ENCODE peak calls at places on chromosomes 11 and 22, in ten cellular contexts. R is D721Med, C is endodermal cell, M is B cell, O is Peyer's patch, A is GM12865, N is cardiac fibroblast, G is IMR-90, Q is tibial artery, P is lower leg skin. T is an unnamed sample.

GRCh38 chr11:101916422-101916821 is at the start of gene ANGPTL5:
- DNase-seq in Q (no peak), G (no peak), O (no peak), P (no peak), R (no peak), C (no peak), N (no peak), A (no peak), M (no peak), T (no peak)

GRCh38 chr11:37946155-37946766 is 1348.2 kb upstream of the RAG2 start:
- DNase-seq in M (no peak), N (peak; percentile 72), O (no peak), G (peak; percentile 27), A (peak; percentile 40), R (no peak), Q (no peak), P (no peak), C (peak; percentile 84), T (peak; percentile 19)

GRCh38 chr11:110479445-110480101 is 49.8 kb downstream of the FDX1 start:
- DNase-seq in P (no peak), Q (no peak), M (no peak), A (peak; percentile 16), O (no peak), N (peak; percentile 53), C (no peak), R (no peak), G (peak; percentile 77), T (no peak)

GRCh38 chr11:121104223-121104831 is 3.3 kb downstream of the TECTA start:
- DNase-seq in O (no peak), R (no peak), M (no peak), Q (peak; percentile 64), N (no peak), G (no peak), A (peak; percentile 17), P (no peak), C (peak; percentile 77), T (no peak)

GRCh38 chr11:86193297-86194095 is 51.1 kb upstream of the EED start:
- DNase-seq in Q (no peak), G (peak; percentile 80), A (peak; percentile 85), R (no peak), C (peak; percentile 91), M (peak; percentile 75), P (no peak), O (peak; percentile 52), N (peak; percentile 96), T (peak; percentile 70)

GRCh38 chr11:9565822-9566560 is 7.5 kb upstream of the WEE1 start:
- DNase-seq in G (peak; percentile 100), O (no peak), R (no peak), Q (peak; percentile 78), A (peak; percentile 90), M (no peak), P (no peak), N (peak; percentile 100), C (peak; percentile 88), T (peak; percentile 100)

GRCh38 chr11:102761646-102762238 is 18.7 kb downstream of the MMP10 start:
- DNase-seq in A (no peak), Q (no peak), C (no peak), O (no peak), N (peak; percentile 32), R (no peak), G (no peak), M (no peak), P (no peak), T (peak; percentile 8)

GRCh38 chr22:30252411-30253204 is 6.0 kb upstream of the LIF start:
- DNase-seq in Q (no peak), O (no peak), M (no peak), N (no peak), P (peak; percentile 86), C (peak; percentile 66), R (no peak), A (no peak), G (no peak), T (no peak)

GRCh38 chr11:77517753-77518152 is 43.9 kb upstream of the PAK1 start:
- DNase-seq in M (no peak), G (no peak), A (no peak), C (no peak), P (no peak), Q (no peak), N (no peak), R (no peak), O (no peak), T (no peak)

GRCh38 chr11:77519847-77520246 is 46.0 kb upstream of the PAK1 start:
- DNase-seq in M (no peak), R (no peak), O (no peak), Q (no peak), N (no peak), G (no peak), C (no peak), A (no peak), P (no peak), T (no peak)

GRCh38 chr11:77515483-77515882 is 41.6 kb upstream of the PAK1 start:
- DNase-seq in C (no peak), O (no peak), Q (no peak), A (no peak), N (no peak), M (no peak), G (no peak), R (no peak), P (no peak), T (no peak)

GRCh38 chr11:77517226-77517625 is 43.3 kb upstream of the PAK1 start:
- DNase-seq in O (no peak), R (no peak), M (no peak), G (no peak), C (no peak), Q (no peak), N (no peak), P (no peak), A (no peak), T (no peak)

DNA sequence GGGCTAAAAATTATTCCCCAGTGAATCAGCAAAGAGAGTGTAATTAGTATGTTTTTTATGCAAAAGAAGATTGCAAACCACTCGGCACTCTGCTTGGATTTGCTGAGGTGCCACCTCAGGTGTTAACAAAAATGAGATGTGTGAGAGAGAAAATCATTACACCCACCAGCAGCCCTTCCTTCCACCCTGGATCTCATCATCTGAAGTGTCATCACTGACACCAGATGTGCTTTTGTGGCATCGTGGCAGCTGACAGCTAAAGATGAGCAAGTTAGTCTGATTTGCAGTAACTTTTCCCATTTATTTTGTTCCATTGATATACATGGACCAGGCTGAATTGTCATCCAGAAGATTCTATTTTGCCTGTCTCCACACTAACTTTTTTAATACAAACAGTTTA is 44.6 kb upstream of the PAK1 start:
- DNase-seq in M (no peak), N (no peak), C (no peak), A (no peak), Q (no peak), O (no peak), P (no peak), R (no peak), G (no peak), T (no peak)
- TF ChIP-seq CTCF in M (no peak), N (no peak), C (no peak), A (no peak), Q (no peak), O (no peak), P (no peak), R (no peak), G (no peak), T (no peak)

DNA sequence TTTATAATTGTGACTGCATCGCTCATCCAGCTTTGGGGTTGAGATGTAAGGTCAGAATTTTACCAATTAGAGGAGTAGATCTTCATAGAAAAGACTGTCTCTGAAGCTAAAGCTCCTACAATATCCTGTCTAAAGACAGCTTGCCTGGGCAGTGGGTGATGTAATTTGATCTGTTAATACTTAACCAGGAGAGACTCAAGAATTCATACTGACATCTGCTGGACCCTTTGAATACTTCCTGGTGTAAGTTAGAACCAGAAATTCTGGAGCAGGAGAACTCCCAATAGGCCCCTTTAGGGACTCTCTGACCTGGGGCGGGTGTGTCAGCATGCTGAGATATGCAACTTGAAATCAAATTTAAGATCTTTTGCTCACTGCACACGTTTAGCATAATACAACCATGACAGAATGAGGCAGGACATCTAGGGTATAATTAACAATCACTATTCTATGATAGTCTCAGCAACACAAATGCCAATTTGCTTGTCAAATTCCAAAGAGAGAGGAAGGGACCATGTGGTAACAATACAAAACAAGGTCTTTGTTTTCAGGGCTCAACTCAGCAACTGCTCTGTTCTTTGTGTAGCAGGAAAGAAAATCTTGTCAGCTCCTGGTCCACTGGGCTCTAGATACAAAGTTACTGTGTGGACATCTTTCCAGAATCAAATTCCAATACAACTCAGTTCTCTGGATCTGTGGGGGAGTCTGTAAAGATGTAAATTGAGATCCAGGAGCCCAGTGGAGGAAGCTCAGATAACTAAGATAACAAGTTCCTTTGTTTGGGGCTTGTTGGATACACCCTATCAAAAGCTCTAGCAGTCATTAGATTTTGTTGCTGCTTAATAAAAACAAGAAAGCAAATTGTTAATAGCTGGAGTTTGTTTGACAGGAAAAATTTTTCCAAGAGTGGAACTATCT is 144.0 kb downstream of the INSC start:
- DNase-seq in P (no peak), Q (no peak), N (peak; percentile 32), R (no peak), M (no peak), A (no peak), C (no peak), G (peak; percentile 34), O (no peak), T (no peak)
- TF ChIP-seq CTCF in P (no peak), Q (no peak), N (no peak), R (peak; percentile 39), M (no peak), A (no peak), C (peak; percentile 33), G (peak; percentile 13), O (peak; percentile 29), T (no peak)

GRCh38 chr11:96337541-96338530 is 5.2 kb downstream of the MAML2 start:
- DNase-seq in M (peak; percentile 54), G (peak; percentile 60), C (no peak), A (peak; percentile 65), P (no peak), N (peak; percentile 70), Q (no peak), O (peak; percentile 62), R (no peak), T (no peak)

GRCh38 chr11:96341237-96342130 is 1.5 kb downstream of the MAML2 start:
- DNase-seq in Q (peak; percentile 80), R (no peak), C (peak; percentile 72), A (peak; percentile 81), N (peak; percentile 61), O (peak; percentile 77), M (peak; percentile 64), G (peak; percentile 56), P (peak; percentile 89), T (peak; percentile 54)

GRCh38 chr11:96339704-96340554 is 3.1 kb downstream of the MAML2 start:
- DNase-seq in G (peak; percentile 59), Q (peak; percentile 73), C (no peak), O (no peak), A (peak; percentile 8), P (no peak), M (no peak), N (peak; percentile 68), R (no peak), T (no peak)

GRCh38 chr11:96340555-96340885 is 2.5 kb downstream of the MAML2 start:
- DNase-seq in A (no peak), N (peak; percentile 68), M (no peak), R (no peak), C (no peak), O (no peak), P (no peak), G (peak; percentile 56), Q (no peak), T (no peak)

GRCh38 chr11:96338910-96339703 is 3.9 kb downstream of the MAML2 start:
- DNase-seq in M (peak; percentile 79), G (peak; percentile 84), N (peak; percentile 92), Q (peak; percentile 73), P (peak; percentile 89), A (peak; percentile 87), O (peak; percentile 71), R (no peak), C (peak; percentile 61), T (peak; percentile 46)
- TF ChIP-seq CTCF in M (no peak), G (no peak), N (no peak), Q (no peak), P (no peak), A (no peak), O (no peak), R (no peak), C (peak; percentile 49), T (peak; percentile 15)

DNA sequence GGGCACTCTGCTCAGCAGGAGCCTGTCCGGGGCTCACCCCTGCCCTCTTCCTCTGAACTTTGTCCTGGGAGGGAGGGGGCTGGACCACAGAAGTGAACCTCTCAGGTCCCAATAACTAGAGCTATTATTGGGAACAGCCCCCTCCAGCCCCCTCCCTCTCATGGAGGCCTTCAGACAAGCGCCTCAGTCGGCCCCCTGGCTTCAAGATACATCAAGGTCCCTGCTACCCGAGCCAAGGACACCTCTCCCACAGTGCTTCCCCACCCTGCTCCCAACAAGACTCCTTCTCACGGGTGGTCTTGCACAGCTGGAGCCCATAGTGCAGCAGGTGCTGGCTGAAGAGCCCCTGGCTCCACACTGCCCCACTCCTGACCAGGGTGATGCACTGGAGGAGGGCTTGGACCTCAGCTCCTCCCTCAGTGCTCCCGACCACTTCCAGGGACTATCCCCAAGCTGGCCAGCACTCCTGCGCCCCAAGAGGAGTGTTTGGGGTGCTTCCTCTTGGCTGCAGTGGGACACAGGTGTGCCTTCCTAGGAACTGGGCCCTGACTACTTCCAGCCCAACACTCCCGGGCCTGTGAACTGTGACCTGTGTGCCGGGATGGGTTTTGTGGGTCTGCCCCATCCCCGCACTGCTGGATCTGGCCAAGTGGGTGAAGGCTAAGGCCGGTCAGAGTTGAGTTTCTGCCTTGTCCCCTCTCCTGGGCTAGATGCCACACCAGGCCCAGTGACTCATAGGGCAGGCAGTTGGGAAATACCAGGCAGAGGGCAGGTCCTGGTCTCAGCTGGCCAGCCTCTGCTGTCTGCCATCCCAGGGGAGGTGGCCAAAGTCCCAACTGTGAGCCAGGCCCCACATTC is 2.2 kb downstream of the PNPLA2 start:
- DNase-seq in Q (peak; percentile 97), N (peak; percentile 66), A (no peak), C (no peak), P (peak; percentile 95), M (no peak), O (no peak), R (no peak), G (peak; percentile 56), T (peak; percentile 76)
- TF ChIP-seq CTCF in Q (no peak), N (no peak), A (no peak), C (no peak), P (no peak), M (no peak), O (peak; percentile 7), R (no peak), G (no peak), T (peak; percentile 11)